ENCODE peak calls at places on chromosomes 12 and 14, in five cellular contexts. H is neuronal stem cell, E is H9, I is H1, W is trophoblast cell. S is an unnamed sample.

GRCh38 chr12:93645702-93646101 is 31.5 kb upstream of the CRADD start:
- DNase-seq in H (no peak), E (no peak), I (no peak), W (no peak), S (peak; percentile 6)

GRCh38 chr12:57740656-57741412 is 2.3 kb upstream of the AGAP2 start:
- DNase-seq in H (no peak), E (peak; percentile 37), I (no peak), W (no peak), S (no peak)

GRCh38 chr14:66993512-66993911 is 195.7 kb upstream of the GARIN2 start:
- DNase-seq in H (no peak), E (no peak), I (no peak), W (no peak), S (no peak)

GRCh38 chr12:57138526-57139272 is 8.7 kb downstream of the LRP1-AS start:
- DNase-seq in H (no peak), E (no peak), I (no peak), W (peak; percentile 75), S (no peak)

GRCh38 chr12:2239376-2240010 is 186.7 kb downstream of the CACNA1C start:
- DNase-seq in H (no peak), E (no peak), I (no peak), W (no peak), S (no peak)

GRCh38 chr12:118058881-118059644 is 1.9 kb downstream of the WSB2 start:
- DNase-seq in H (no peak), E (no peak), I (no peak), W (peak; percentile 57), S (no peak)

GRCh38 chr12:79552186-79552585 is 138.6 kb downstream of the PAWR start:
- DNase-seq in H (no peak), E (no peak), I (no peak), W (no peak), S (no peak)

GRCh38 chr12:121443193-121443829 is 43.4 kb downstream of the RNF34 start:
- DNase-seq in H (peak; percentile 67), E (peak; percentile 94), I (peak; percentile 96), W (peak; percentile 76), S (peak; percentile 79)

GRCh38 chr12:47391566-47391965 is 311.8 kb upstream of the AMIGO2 start:
- DNase-seq in H (no peak), E (no peak), I (no peak), W (no peak), S (no peak)

GRCh38 chr12:843609-844008 is 91.2 kb downstream of the WNK1 start:
- DNase-seq in H (no peak), E (no peak), I (no peak), W (no peak), S (no peak)

GRCh38 chr14:74309125-74309654 is 6.5 kb upstream of the ABCD4 start:
- DNase-seq in H (no peak), E (no peak), I (no peak), W (no peak), S (no peak)

GRCh38 chr14:78075033-78075432 is 95.1 kb upstream of the NRXN3 start:
- DNase-seq in H (no peak), E (no peak), I (no peak), W (no peak), S (no peak)

DNA sequence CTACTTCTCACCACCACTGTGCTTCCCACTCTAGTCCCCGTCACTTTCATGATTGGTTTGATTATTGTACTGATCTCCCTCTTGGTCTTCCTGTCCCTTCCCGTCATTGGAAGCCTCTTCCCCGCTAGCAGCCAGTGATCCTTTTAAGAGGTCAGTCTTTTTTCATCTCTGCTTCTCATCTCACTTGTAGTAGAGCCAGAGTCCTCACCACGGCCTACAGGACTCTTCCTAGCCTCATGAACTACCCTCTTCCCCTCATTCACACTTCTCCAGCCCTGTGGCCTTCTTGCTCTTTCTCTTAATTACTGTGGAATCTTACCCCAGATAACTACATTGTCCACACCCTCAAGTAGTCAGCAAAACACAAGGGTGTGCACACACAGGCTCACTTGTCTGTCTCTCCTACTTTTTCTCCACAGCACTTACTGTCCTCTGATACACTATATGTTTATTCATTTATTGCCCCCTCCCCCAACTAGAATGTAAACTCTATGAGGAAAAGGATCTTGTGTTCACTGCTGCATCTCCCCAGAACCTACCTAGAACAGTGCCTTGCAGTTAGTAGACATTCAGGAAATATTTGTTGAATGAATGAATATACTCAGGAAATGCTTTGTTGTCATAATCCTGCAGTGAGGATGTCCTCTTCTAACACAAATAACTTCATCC is 66.3 kb downstream of the CKB start:
- DNase-seq in H (no peak), E (no peak), I (no peak), W (no peak), S (peak; percentile 37)
- H2BK12ac ChIP-seq in H (no peak overlapping the region), E (no peak overlapping the region), I (no peak overlapping the region), W (no peak overlapping the region), S (no peak overlapping the region)

DNA sequence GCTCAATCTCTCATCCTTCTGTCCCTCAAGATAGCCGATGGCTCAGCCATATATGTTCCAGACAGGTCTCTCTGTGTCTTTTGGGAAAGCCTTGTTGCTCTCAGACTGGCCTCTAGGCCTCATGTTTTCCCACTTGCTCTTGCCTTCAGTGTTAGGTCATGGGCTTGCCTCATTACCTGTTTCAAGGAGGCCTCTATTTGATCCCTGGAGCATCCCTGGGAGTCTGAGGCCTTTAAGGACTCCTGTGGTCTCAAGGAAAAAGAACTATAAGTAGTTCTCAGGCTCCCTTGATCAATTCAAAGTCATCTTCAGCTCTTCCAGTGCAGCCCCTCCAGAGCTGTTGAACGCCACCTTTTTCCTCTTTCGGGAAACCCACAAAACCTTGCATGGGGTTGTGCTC is 47.9 kb downstream of the NTF3 start:
- DNase-seq in H (no peak), E (no peak), I (no peak), W (no peak), S (no peak)
- H3K4ac ChIP-seq in H (no peak overlapping the region), E (no peak overlapping the region), I (no peak overlapping the region), W (no peak overlapping the region), S (no peak overlapping the region)

GRCh38 chr12:67650127-67650495 is 1.6 kb downstream of the DYRK2 start:
- DNase-seq in H (no peak), E (no peak), I (no peak), W (no peak), S (peak; percentile 54)
- H2BK12ac ChIP-seq in H (no peak overlapping the region), E (no peak overlapping the region), I (no peak overlapping the region), W (no peak overlapping the region), S (peak overlapping the region; percentile 79)

GRCh38 chr14:87489196-87489819 is 503.7 kb downstream of the GALC start:
- DNase-seq in H (no peak), E (no peak), I (no peak), W (peak; percentile 4), S (peak; percentile 28)

GRCh38 chr14:87497301-87497700 is 495.7 kb downstream of the GALC start:
- DNase-seq in H (no peak), E (no peak), I (no peak), W (no peak), S (no peak)

GRCh38 chr14:87491816-87492215 is 501.2 kb downstream of the GALC start:
- DNase-seq in H (no peak), E (no peak), I (no peak), W (peak; percentile 3), S (no peak)

GRCh38 chr14:87494010-87494409 is 499.0 kb downstream of the GALC start:
- DNase-seq in H (no peak), E (no peak), I (no peak), W (no peak), S (no peak)

GRCh38 chr14:87492556-87492955 is 500.4 kb downstream of the GALC start:
- DNase-seq in H (no peak), E (no peak), I (no peak), W (peak; percentile 47), S (no peak)
- H3K4ac ChIP-seq in H (no peak overlapping the region), E (no peak overlapping the region), I (no peak overlapping the region), W (no peak overlapping the region), S (no peak overlapping the region)

DNA sequence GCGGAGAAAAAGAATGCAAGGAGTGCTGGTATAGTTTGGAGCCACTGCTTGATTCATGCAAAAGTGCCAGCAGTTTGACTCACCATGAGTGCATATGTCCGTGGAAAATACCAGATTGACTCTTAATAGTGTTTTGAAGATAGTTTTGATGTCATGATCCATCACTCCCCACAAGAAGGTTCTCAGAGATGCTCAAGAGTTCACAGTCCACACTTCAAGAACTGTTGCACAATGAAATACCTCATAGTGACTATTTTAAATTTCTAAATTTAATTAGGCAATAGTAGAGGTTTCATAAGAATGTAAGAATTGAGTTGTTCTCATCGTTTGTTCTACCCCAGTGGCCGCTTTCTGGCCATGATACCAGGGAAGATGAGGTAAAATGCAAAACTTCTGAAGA is 286.6 kb upstream of the RGS6 start:
- DNase-seq in H (no peak), E (no peak), I (no peak), W (no peak), S (no peak)
- H2BK12ac ChIP-seq in H (no peak overlapping the region), E (no peak overlapping the region), I (peak overlapping the region; percentile 23), W (no peak overlapping the region), S (no peak overlapping the region)

GRCh38 chr12:72679147-72679757 is 407.1 kb downstream of the TRHDE start:
- DNase-seq in H (no peak), E (no peak), I (no peak), W (no peak), S (no peak)

GRCh38 chr12:72681028-72681427 is 408.9 kb downstream of the TRHDE start:
- DNase-seq in H (no peak), E (no peak), I (no peak), W (no peak), S (no peak)

GRCh38 chr12:72673853-72674252 is 401.7 kb downstream of the TRHDE start:
- DNase-seq in H (no peak), E (no peak), I (no peak), W (no peak), S (no peak)

DNA sequence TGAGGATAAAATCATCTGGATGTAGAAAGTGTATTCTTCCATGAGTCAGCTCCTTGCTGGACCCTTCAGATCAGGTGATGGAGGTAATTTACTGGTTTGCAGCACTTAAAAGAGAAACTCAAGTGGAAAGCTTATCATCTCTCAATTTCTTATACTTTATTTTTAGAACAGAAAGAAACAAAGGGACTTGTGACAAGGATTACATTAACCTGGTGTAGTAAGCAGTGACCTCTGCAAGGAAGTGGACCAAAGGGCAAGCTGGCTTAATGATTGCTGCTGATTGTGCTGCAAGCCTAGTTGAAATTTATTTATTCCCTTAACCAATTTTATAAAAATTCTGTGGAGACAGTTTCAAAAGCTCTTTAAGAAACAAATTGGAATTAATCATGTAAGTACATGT is 405.0 kb downstream of the TRHDE start:
- DNase-seq in H (no peak), E (no peak), I (no peak), W (no peak), S (peak; percentile 2)
- H3K4ac ChIP-seq in H (no peak overlapping the region), E (no peak overlapping the region), I (no peak overlapping the region), W (no peak overlapping the region), S (no peak overlapping the region)

GRCh38 chr14:105071942-105072341 is 6.7 kb upstream of the GPR132 start:
- DNase-seq in H (no peak), E (no peak), I (no peak), W (no peak), S (no peak)
- H2BK12ac ChIP-seq in H (no peak overlapping the region), E (no peak overlapping the region), I (no peak overlapping the region), W (no peak overlapping the region), S (no peak overlapping the region)

GRCh38 chr14:30108975-30109700 is 181.5 kb upstream of the PRKD1 start:
- DNase-seq in H (no peak), E (no peak), I (no peak), W (no peak), S (peak; percentile 15)
- H3K4ac ChIP-seq in H (no peak overlapping the region), E (no peak overlapping the region), I (no peak overlapping the region), W (no peak overlapping the region), S (no peak overlapping the region)

GRCh38 chr14:79552778-79553177 is 658.5 kb downstream of the DIO2 start:
- DNase-seq in H (no peak), E (no peak), I (no peak), W (no peak), S (no peak)
- H2BK12ac ChIP-seq in H (no peak overlapping the region), E (no peak overlapping the region), I (no peak overlapping the region), W (no peak overlapping the region), S (no peak overlapping the region)

S was measured in mesenchymal stem cell.